ENCODE peak calls at places on chromosomes 1 and 21, in five cellular contexts. One of them, this sample, is unnamed.

GRCh38 chr1:209029737-209030136 is 553.8 kb upstream of the CAMK1G start:
- DNase-seq in HL-60: no peak
- DNase-seq in CD4-positive, CD25-positive, alpha-beta regulatory T cell: no peak
- DNase-seq in PC-3: peak; percentile 54
- DNase-seq in ascending aorta: no peak
- DNase-seq in this sample: no peak

GRCh38 chr21:42799516-42799915 is 79.8 kb downstream of the WDR4 start:
- DNase-seq in CD4-positive, CD25-positive, alpha-beta regulatory T cell: peak; percentile 74
- DNase-seq in HL-60: no peak
- DNase-seq in PC-3: peak; percentile 71
- DNase-seq in ascending aorta: no peak
- DNase-seq in this sample: no peak

GRCh38 chr1:147084273-147085096 is 87.8 kb downstream of the PRKAB2 start:
- DNase-seq in PC-3: no peak
- DNase-seq in HL-60: peak; percentile 54
- DNase-seq in CD4-positive, CD25-positive, alpha-beta regulatory T cell: peak; percentile 70
- DNase-seq in ascending aorta: peak; percentile 17
- DNase-seq in this sample: peak; percentile 13

GRCh38 chr1:11487196-11487751 is 8.3 kb downstream of the DISP3 start:
- DNase-seq in PC-3: no peak
- DNase-seq in CD4-positive, CD25-positive, alpha-beta regulatory T cell: no peak
- DNase-seq in ascending aorta: no peak
- DNase-seq in HL-60: no peak
- DNase-seq in this sample: no peak

GRCh38 chr1:183996396-183996795 is 41.1 kb downstream of the COLGALT2 start:
- DNase-seq in HL-60: no peak
- DNase-seq in CD4-positive, CD25-positive, alpha-beta regulatory T cell: no peak
- DNase-seq in PC-3: no peak
- DNase-seq in ascending aorta: no peak
- DNase-seq in this sample: no peak

GRCh38 chr21:26127918-26128317 is 42.7 kb downstream of the APP start:
- DNase-seq in PC-3: peak; percentile 46
- DNase-seq in HL-60: no peak
- DNase-seq in CD4-positive, CD25-positive, alpha-beta regulatory T cell: no peak
- DNase-seq in ascending aorta: no peak
- DNase-seq in this sample: no peak

GRCh38 chr1:171999756-172000155 is 158.5 kb downstream of the DNM3 start:
- DNase-seq in ascending aorta: no peak
- DNase-seq in HL-60: no peak
- DNase-seq in CD4-positive, CD25-positive, alpha-beta regulatory T cell: no peak
- DNase-seq in PC-3: no peak
- DNase-seq in this sample: no peak

GRCh38 chr21:42228709-42229220 is 9.8 kb downstream of the ABCG1 start:
- DNase-seq in PC-3: no peak
- DNase-seq in ascending aorta: no peak
- DNase-seq in CD4-positive, CD25-positive, alpha-beta regulatory T cell: no peak
- DNase-seq in HL-60: no peak
- DNase-seq in this sample: no peak

GRCh38 chr1:212456166-212456528 is 23.4 kb downstream of the NENF start:
- DNase-seq in CD4-positive, CD25-positive, alpha-beta regulatory T cell: no peak
- DNase-seq in HL-60: no peak
- DNase-seq in PC-3: peak; percentile 33
- DNase-seq in ascending aorta: no peak
- DNase-seq in this sample: no peak

GRCh38 chr1:161382214-161383019 is 14.7 kb upstream of the CFAP126 start:
- DNase-seq in CD4-positive, CD25-positive, alpha-beta regulatory T cell: peak; percentile 73
- DNase-seq in HL-60: peak; percentile 21
- DNase-seq in ascending aorta: no peak
- DNase-seq in PC-3: peak; percentile 91
- DNase-seq in this sample: no peak

GRCh38 chr1:178483251-178483957 is 13.4 kb downstream of the CLEC20A start:
- DNase-seq in CD4-positive, CD25-positive, alpha-beta regulatory T cell: no peak
- DNase-seq in PC-3: no peak
- DNase-seq in HL-60: no peak
- DNase-seq in ascending aorta: no peak
- DNase-seq in this sample: no peak

GRCh38 chr1:8062861-8063260 is 36.8 kb upstream of the ERRFI1 start:
- DNase-seq in HL-60: no peak
- DNase-seq in ascending aorta: no peak
- DNase-seq in PC-3: no peak
- DNase-seq in CD4-positive, CD25-positive, alpha-beta regulatory T cell: no peak
- DNase-seq in this sample: no peak

GRCh38 chr1:156748670-156749428 is 2.6 kb downstream of the HDGF start:
- DNase-seq in CD4-positive, CD25-positive, alpha-beta regulatory T cell: no peak
- DNase-seq in PC-3: peak; percentile 77
- DNase-seq in HL-60: peak; percentile 89
- DNase-seq in ascending aorta: no peak
- DNase-seq in this sample: no peak

GRCh38 chr21:22201142-22201541 is 1202.9 kb downstream of the NCAM2 start:
- DNase-seq in HL-60: no peak
- DNase-seq in ascending aorta: no peak
- DNase-seq in CD4-positive, CD25-positive, alpha-beta regulatory T cell: no peak
- DNase-seq in PC-3: no peak
- DNase-seq in this sample: no peak

GRCh38 chr1:169119405-169119804 is 12.9 kb downstream of the ATP1B1 start:
- DNase-seq in HL-60: no peak
- DNase-seq in ascending aorta: no peak
- DNase-seq in PC-3: peak; percentile 72
- DNase-seq in CD4-positive, CD25-positive, alpha-beta regulatory T cell: no peak
- DNase-seq in this sample: no peak

GRCh38 chr1:235996048-235996785 is 68.7 kb downstream of the NID1 start:
- DNase-seq in HL-60: no peak
- DNase-seq in PC-3: no peak
- DNase-seq in CD4-positive, CD25-positive, alpha-beta regulatory T cell: no peak
- DNase-seq in ascending aorta: no peak
- DNase-seq in this sample: no peak

DNA sequence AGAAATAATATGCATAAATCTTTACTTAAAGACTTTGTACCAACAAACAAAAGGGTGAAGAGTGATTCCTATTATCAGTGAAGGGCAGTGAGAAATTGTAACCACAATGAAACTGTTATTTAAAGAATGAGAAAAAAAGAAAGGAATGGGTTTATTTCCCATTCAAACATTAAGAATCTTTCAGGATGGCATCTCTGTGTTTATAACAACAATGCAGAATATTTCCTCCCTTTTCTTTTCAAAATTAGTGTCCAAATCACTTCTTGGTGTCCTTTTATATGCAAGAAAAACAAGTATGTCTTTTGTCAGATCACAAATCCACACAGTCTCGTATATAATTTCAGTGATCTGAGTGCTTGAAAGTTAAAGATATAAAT is 61.2 kb downstream of the PTPRC start:
- DNase-seq in ascending aorta: no peak
- DNase-seq in HL-60: no peak
- DNase-seq in PC-3: no peak
- DNase-seq in CD4-positive, CD25-positive, alpha-beta regulatory T cell: no peak
- DNase-seq in this sample: no peak
- H3K4me3 ChIP-seq in ascending aorta: no peak overlapping the region
- H3K4me3 ChIP-seq in HL-60: no peak overlapping the region
- H3K4me3 ChIP-seq in PC-3: peak overlapping the region; percentile 42
- H3K4me3 ChIP-seq in CD4-positive, CD25-positive, alpha-beta regulatory T cell: peak overlapping the region; percentile 14
- H3K4me3 ChIP-seq in this sample: no peak overlapping the region

GRCh38 chr1:232615401-232615800 is 14.5 kb downstream of the SIPA1L2 start:
- DNase-seq in PC-3: no peak
- DNase-seq in ascending aorta: no peak
- DNase-seq in CD4-positive, CD25-positive, alpha-beta regulatory T cell: no peak
- DNase-seq in HL-60: no peak
- DNase-seq in this sample: no peak
- H3K27ac ChIP-seq in PC-3: no peak overlapping the region
- H3K27ac ChIP-seq in ascending aorta: no peak overlapping the region
- H3K27ac ChIP-seq in CD4-positive, CD25-positive, alpha-beta regulatory T cell: no peak overlapping the region
- H3K27ac ChIP-seq in HL-60: no peak overlapping the region
- H3K27ac ChIP-seq in this sample: no peak overlapping the region

GRCh38 chr1:30801826-30802198 is 44.2 kb upstream of the LAPTM5 start:
- DNase-seq in HL-60: peak; percentile 64
- DNase-seq in CD4-positive, CD25-positive, alpha-beta regulatory T cell: peak; percentile 63
- DNase-seq in PC-3: peak; percentile 82
- DNase-seq in ascending aorta: no peak
- DNase-seq in this sample: peak; percentile 31
- H3K4me3 ChIP-seq in HL-60: no peak overlapping the region
- H3K4me3 ChIP-seq in CD4-positive, CD25-positive, alpha-beta regulatory T cell: no peak overlapping the region
- H3K4me3 ChIP-seq in PC-3: peak overlapping the region; percentile 37
- H3K4me3 ChIP-seq in ascending aorta: no peak overlapping the region
- H3K4me3 ChIP-seq in this sample: peak overlapping the region; percentile 34

GRCh38 chr1:77682442-77683141 is at the start of gene ZZZ3:
- DNase-seq in ascending aorta: peak; percentile 79
- DNase-seq in PC-3: peak; percentile 95
- DNase-seq in HL-60: peak; percentile 91
- DNase-seq in CD4-positive, CD25-positive, alpha-beta regulatory T cell: peak; percentile 96
- DNase-seq in this sample: peak; percentile 74
- H3K27ac ChIP-seq in ascending aorta: peak within 1 kb of the TSS; percentile 90
- H3K27ac ChIP-seq in PC-3: peak within 1 kb of the TSS; percentile 91
- H3K27ac ChIP-seq in HL-60: peak within 1 kb of the TSS; percentile 95
- H3K27ac ChIP-seq in CD4-positive, CD25-positive, alpha-beta regulatory T cell: peak within 1 kb of the TSS; percentile 93
- H3K27ac ChIP-seq in this sample: peak within 1 kb of the TSS; percentile 92

DNA sequence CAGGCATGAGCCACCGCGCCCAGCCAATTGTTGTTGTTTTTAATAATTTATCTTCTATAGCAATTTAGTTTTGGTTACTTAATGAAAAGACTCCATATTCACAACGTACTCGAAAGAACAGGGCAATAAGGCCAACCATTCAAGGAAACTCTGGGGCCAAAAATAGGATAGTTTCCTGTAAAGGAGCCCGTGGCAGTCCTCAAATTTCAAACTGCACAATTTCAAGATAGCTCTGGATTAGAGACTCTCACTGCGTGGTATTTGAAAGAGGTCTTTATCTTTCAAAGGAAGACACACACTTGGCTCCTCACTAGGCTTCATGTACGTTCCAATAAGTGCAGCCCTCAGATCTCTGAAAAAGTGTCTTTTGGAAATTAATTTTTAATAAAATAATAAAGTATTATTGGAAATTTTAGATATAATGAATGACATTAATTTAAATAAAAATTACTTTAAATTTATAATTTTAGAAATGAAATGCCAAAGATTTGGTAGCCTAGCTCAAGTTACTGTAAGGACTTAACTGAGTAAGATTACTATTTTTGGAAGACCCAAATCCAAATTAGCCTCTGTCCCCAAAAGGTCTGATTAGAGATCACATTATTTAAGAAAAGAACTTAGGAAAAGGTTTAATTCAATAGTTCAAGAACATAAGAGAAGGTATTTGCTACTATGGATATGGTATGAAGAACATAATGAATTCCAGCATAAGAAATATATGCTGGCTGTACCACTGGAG is 22.7 kb upstream of the DONSON start:
- DNase-seq in PC-3: no peak
- DNase-seq in ascending aorta: no peak
- DNase-seq in CD4-positive, CD25-positive, alpha-beta regulatory T cell: no peak
- DNase-seq in HL-60: no peak
- DNase-seq in this sample: no peak
- H3K4me3 ChIP-seq in PC-3: no peak overlapping the region
- H3K4me3 ChIP-seq in ascending aorta: no peak overlapping the region
- H3K4me3 ChIP-seq in CD4-positive, CD25-positive, alpha-beta regulatory T cell: no peak overlapping the region
- H3K4me3 ChIP-seq in HL-60: no peak overlapping the region
- H3K4me3 ChIP-seq in this sample: no peak overlapping the region

DNA sequence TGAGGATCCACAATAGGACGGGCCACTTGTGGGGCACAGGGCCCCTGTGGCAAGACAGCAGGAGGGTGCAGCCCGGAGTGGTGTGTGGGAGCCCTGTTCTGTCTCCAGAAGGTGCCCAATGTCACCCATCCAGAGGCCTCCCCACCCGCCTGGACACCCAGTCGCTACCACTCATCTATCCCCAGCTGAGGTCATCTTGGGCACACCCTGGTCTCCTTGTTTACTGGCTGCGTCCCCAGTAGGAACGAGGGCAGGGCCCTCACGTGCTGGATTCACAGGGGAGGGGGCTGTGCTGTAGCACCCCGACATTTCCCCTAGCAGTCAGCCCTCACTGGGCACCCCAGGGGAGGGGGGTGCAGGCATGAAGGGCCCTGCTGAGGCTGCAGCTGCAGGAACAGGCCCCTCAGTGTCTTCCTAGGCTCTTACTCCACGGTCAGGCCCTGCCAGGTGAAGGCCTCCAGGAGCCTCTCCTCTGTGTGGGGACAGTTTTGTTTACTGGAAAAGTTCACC is 2.3 kb upstream of the TNNT2 start:
- DNase-seq in HL-60: no peak
- DNase-seq in PC-3: no peak
- DNase-seq in CD4-positive, CD25-positive, alpha-beta regulatory T cell: no peak
- DNase-seq in ascending aorta: no peak
- DNase-seq in this sample: no peak
- H3K27ac ChIP-seq in HL-60: no peak overlapping the region
- H3K27ac ChIP-seq in PC-3: no peak overlapping the region
- H3K27ac ChIP-seq in CD4-positive, CD25-positive, alpha-beta regulatory T cell: no peak overlapping the region
- H3K27ac ChIP-seq in ascending aorta: no peak overlapping the region
- H3K27ac ChIP-seq in this sample: no peak overlapping the region

GRCh38 chr1:30750751-30751291 is 6.8 kb downstream of the LAPTM5 start:
- DNase-seq in HL-60: no peak
- DNase-seq in PC-3: no peak
- DNase-seq in CD4-positive, CD25-positive, alpha-beta regulatory T cell: peak; percentile 60
- DNase-seq in ascending aorta: no peak
- DNase-seq in this sample: no peak

GRCh38 chr1:30748098-30748698 is 9.4 kb downstream of the LAPTM5 start:
- DNase-seq in PC-3: no peak
- DNase-seq in ascending aorta: no peak
- DNase-seq in HL-60: no peak
- DNase-seq in CD4-positive, CD25-positive, alpha-beta regulatory T cell: no peak
- DNase-seq in this sample: no peak

GRCh38 chr1:30751830-30752650 is 5.5 kb downstream of the LAPTM5 start:
- DNase-seq in PC-3: no peak
- DNase-seq in HL-60: no peak
- DNase-seq in CD4-positive, CD25-positive, alpha-beta regulatory T cell: no peak
- DNase-seq in ascending aorta: no peak
- DNase-seq in this sample: no peak

GRCh38 chr1:30748699-30749401 is 8.7 kb downstream of the LAPTM5 start:
- DNase-seq in PC-3: no peak
- DNase-seq in HL-60: peak; percentile 75
- DNase-seq in ascending aorta: no peak
- DNase-seq in CD4-positive, CD25-positive, alpha-beta regulatory T cell: no peak
- DNase-seq in this sample: no peak

GRCh38 chr1:30749691-30750583 is 7.6 kb downstream of the LAPTM5 start:
- DNase-seq in HL-60: no peak
- DNase-seq in ascending aorta: no peak
- DNase-seq in PC-3: no peak
- DNase-seq in CD4-positive, CD25-positive, alpha-beta regulatory T cell: peak; percentile 90
- DNase-seq in this sample: no peak
- H3K4me3 ChIP-seq in HL-60: no peak overlapping the region
- H3K4me3 ChIP-seq in ascending aorta: no peak overlapping the region
- H3K4me3 ChIP-seq in PC-3: no peak overlapping the region
- H3K4me3 ChIP-seq in CD4-positive, CD25-positive, alpha-beta regulatory T cell: peak overlapping the region; percentile 74
- H3K4me3 ChIP-seq in this sample: no peak overlapping the region

DNA sequence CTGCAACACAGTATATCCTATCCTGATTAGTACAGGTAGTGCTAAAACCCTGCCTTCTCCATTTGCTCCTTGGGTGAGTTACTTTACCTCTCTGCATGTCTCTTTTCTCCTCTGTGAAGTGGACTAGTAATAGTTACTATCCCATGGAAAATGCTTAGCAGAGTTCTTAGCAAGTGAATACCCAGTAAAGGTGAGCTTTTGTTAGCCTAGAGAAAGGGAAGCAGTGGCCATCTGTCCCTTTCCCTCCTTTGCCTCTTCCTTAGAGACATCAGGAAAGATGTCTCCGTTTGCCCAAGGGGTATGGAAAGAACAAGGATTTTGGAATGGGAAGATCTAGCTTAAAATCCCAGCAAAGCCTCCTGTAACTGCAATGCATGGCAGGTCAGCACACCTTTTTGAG is 77.4 kb upstream of the CD1D start:
- DNase-seq in PC-3: no peak
- DNase-seq in CD4-positive, CD25-positive, alpha-beta regulatory T cell: no peak
- DNase-seq in ascending aorta: no peak
- DNase-seq in HL-60: no peak
- DNase-seq in this sample: no peak
- H3K27ac ChIP-seq in PC-3: no peak overlapping the region
- H3K27ac ChIP-seq in CD4-positive, CD25-positive, alpha-beta regulatory T cell: no peak overlapping the region
- H3K27ac ChIP-seq in ascending aorta: no peak overlapping the region
- H3K27ac ChIP-seq in HL-60: no peak overlapping the region
- H3K27ac ChIP-seq in this sample: no peak overlapping the region

GRCh38 chr1:88731475-88731874 is 47.4 kb downstream of the PKN2 start:
- DNase-seq in ascending aorta: no peak
- DNase-seq in CD4-positive, CD25-positive, alpha-beta regulatory T cell: no peak
- DNase-seq in HL-60: no peak
- DNase-seq in PC-3: peak; percentile 89
- DNase-seq in this sample: no peak
- H3K4me3 ChIP-seq in ascending aorta: peak overlapping the region; percentile 12
- H3K4me3 ChIP-seq in CD4-positive, CD25-positive, alpha-beta regulatory T cell: no peak overlapping the region
- H3K4me3 ChIP-seq in HL-60: no peak overlapping the region
- H3K4me3 ChIP-seq in PC-3: peak overlapping the region; percentile 51
- H3K4me3 ChIP-seq in this sample: no peak overlapping the region

This sample was measured in thoracic aorta.